ENCODE peak calls at places on chromosomes 12 and 14, in six cellular contexts. R is Peyer's patch, K is stomach, Y is IMR-90, X is mucosa of descending colon, C is ascending aorta. W is an unnamed sample.

GRCh38 chr12:67811437-67812361 is 163.2 kb downstream of the DYRK2 start:
- DNase-seq in R (no peak), K (no peak), Y (peak), X (no peak), C (no peak), W (no peak)

GRCh38 chr14:93304771-93305170 is 28.1 kb downstream of the BTBD7 start:
- DNase-seq in R (no peak), K (no peak), Y (peak), X (no peak), C (no peak), W (no peak)

GRCh38 chr14:75711134-75711795 is 50.2 kb downstream of the TTLL5 start:
- DNase-seq in R (no peak), K (peak), Y (peak), X (peak), C (no peak), W (peak)

GRCh38 chr14:76006253-76006652 is 20.7 kb downstream of the IFT43 start:
- DNase-seq in R (no peak), K (no peak), Y (no peak), X (no peak), C (no peak), W (no peak)

GRCh38 chr12:108511633-108512540 is 3.2 kb upstream of the FICD start:
- DNase-seq in R (peak), K (peak), Y (peak), X (peak), C (peak), W (peak)

GRCh38 chr12:19894049-19894448 is 454.8 kb downstream of the AEBP2 start:
- DNase-seq in R (no peak), K (no peak), Y (peak), X (no peak), C (no peak), W (no peak)

GRCh38 chr14:75165586-75166391 is 10.6 kb downstream of the TMED10 start:
- DNase-seq in R (no peak), K (no peak), Y (no peak), X (no peak), C (no peak), W (no peak)

GRCh38 chr14:83217492-83217891 is 1683.8 kb upstream of the SEL1L start:
- DNase-seq in R (peak), K (no peak), Y (peak), X (peak), C (no peak), W (no peak)

GRCh38 chr12:120856980-120857379 is 47.2 kb downstream of the SPPL3 start:
- DNase-seq in R (no peak), K (no peak), Y (no peak), X (peak), C (no peak), W (no peak)

GRCh38 chr12:92552412-92553108 is 150.2 kb upstream of the PLEKHG7 start:
- DNase-seq in R (no peak), K (no peak), Y (peak), X (peak), C (no peak), W (no peak)

GRCh38 chr14:103624860-103625259 is 4.2 kb upstream of the KLC1 start:
- DNase-seq in R (peak), K (peak), Y (peak), X (peak), C (peak), W (peak)

GRCh38 chr12:24360057-24360456 is 410.6 kb upstream of the SOX5 start:
- DNase-seq in R (no peak), K (no peak), Y (peak), X (no peak), C (no peak), W (no peak)

GRCh38 chr14:23344481-23344880 is 8.2 kb downstream of the SLC22A17 start:
- DNase-seq in R (peak), K (no peak), Y (no peak), X (no peak), C (peak), W (no peak)
- TF ChIP-seq CTCF in R (no peak), K (no peak), Y (no peak), X (no peak), C (no peak), W (no peak)

GRCh38 chr12:110100315-110100970 is 23.7 kb upstream of the IFT81 start:
- DNase-seq in R (peak), K (peak), Y (peak), X (peak), C (peak), W (peak)
- TF ChIP-seq CTCF in R (peak), K (peak), Y (peak), X (peak), C (peak), W (peak)

GRCh38 chr12:14239350-14239934 is 126.0 kb upstream of the ATF7IP start:
- DNase-seq in R (peak), K (no peak), Y (no peak), X (peak), C (no peak), W (peak)

GRCh38 chr12:14239935-14240872 is 125.3 kb upstream of the ATF7IP start:
- DNase-seq in R (peak), K (no peak), Y (no peak), X (peak), C (no peak), W (no peak)

GRCh38 chr12:14243941-14244340 is 121.5 kb upstream of the ATF7IP start:
- DNase-seq in R (no peak), K (no peak), Y (no peak), X (no peak), C (no peak), W (no peak)

GRCh38 chr12:14240873-14241220 is 124.6 kb upstream of the ATF7IP start:
- DNase-seq in R (no peak), K (no peak), Y (no peak), X (no peak), C (no peak), W (no peak)

GRCh38 chr12:14238224-14238792 is 127.2 kb upstream of the ATF7IP start:
- DNase-seq in R (no peak), K (no peak), Y (peak), X (peak), C (no peak), W (no peak)
- TF ChIP-seq CTCF in R (peak), K (peak), Y (peak), X (peak), C (peak), W (peak)

DNA sequence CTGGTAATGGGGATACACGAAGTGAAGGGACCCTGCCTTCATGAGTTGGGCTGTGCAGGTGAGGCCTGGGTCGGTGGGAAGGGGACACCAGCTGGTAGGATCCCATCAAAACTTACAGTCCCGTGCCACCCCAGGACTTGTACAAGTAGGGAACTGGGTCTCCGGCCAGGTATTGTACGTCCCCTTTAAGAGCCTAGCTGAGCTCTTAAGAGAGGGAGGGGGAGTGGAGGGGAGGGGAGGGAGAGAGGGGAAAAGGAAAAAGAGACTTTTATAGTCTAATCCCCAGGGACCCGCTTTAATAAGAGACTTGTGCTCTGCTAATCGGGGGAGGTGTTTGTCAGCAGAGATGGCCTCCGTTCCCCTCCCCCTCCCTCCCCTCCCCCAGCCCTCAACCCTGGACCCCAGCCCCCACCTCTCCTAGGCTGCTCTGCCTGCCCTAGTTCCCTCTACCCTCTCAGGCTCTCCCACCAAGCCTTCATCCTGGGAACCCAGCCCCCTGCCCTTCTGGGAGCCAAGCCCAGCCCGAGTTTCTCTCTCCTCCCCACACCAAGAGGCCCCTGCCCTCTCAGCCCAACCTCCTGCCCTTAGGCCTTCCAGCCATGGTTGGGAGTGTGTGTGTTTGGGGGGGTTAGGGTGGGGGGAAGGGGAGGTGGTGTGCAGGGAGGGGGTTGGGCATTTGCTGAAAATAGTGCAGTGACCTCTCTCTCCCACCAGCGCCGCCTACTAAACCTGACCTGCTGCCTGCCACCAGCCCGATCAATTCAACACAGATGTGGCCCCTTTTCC is 2.6 kb downstream of the GDF11 start:
- DNase-seq in R (no peak), K (no peak), Y (no peak), X (no peak), C (peak), W (no peak)
- TF ChIP-seq CTCF in R (no peak), K (no peak), Y (no peak), X (no peak), C (no peak), W (no peak)

W was measured in activated CD8-positive, alpha-beta T cell treated with anti-CD3 and anti-CD28 coated beads for 36 hours.